ENCODE peak calls at places on chromosomes 16 and 17, in five cellular contexts. T, M, C, X and G are unnamed samples.

GRCh38 chr16:48250520-48251278 is 3.4 kb upstream of the ABCC11 start:
- DNase-seq in X (no peak), M (no peak), C (no peak), T (no peak), G (no peak)

GRCh38 chr17:59331929-59332889 is 754 bp downstream of the YPEL2 start:
- DNase-seq in C (peak; percentile 82), X (peak; percentile 46), T (no peak), M (peak; percentile 60), G (peak; percentile 30)

GRCh38 chr16:30602595-30603277 is 7.5 kb downstream of the ZNF689 start:
- DNase-seq in X (no peak), M (no peak), C (no peak), T (no peak), G (no peak)

GRCh38 chr17:48102700-48103378 is 1.6 kb upstream of the CBX1 start:
- DNase-seq in X (no peak), T (peak; percentile 68), C (no peak), M (no peak), G (no peak)

GRCh38 chr17:75724016-75725003 is 3.1 kb downstream of the ITGB4 start:
- DNase-seq in T (no peak), C (no peak), X (no peak), M (no peak), G (no peak)

GRCh38 chr17:71983828-71984227 is 137.0 kb upstream of the SOX9 start:
- DNase-seq in C (no peak), T (no peak), X (no peak), M (no peak), G (no peak)

GRCh38 chr16:69833791-69834282 is 71.7 kb downstream of the WWP2 start:
- DNase-seq in X (no peak), C (no peak), T (no peak), M (no peak), G (no peak)

GRCh38 chr16:12057276-12057675 is 80.7 kb downstream of the SNX29 start:
- DNase-seq in M (no peak), C (no peak), T (no peak), X (no peak), G (no peak)

GRCh38 chr17:45428954-45429337 is 3.7 kb downstream of the ARHGAP27 start:
- DNase-seq in X (no peak), T (no peak), C (no peak), M (no peak), G (peak; percentile 60)

GRCh38 chr17:75182569-75183436 is at the start of gene SUMO2:
- DNase-seq in C (peak; percentile 98), X (peak; percentile 98), T (peak; percentile 95), M (peak; percentile 96), G (peak; percentile 99)

GRCh38 chr17:39141915-39142664 is 9.3 kb downstream of the PLXDC1 start:
- DNase-seq in M (no peak), X (no peak), T (no peak), C (no peak), G (no peak)

GRCh38 chr17:81147701-81148100 is 17.6 kb upstream of the PVALEF start:
- DNase-seq in M (no peak), C (no peak), X (no peak), T (no peak), G (no peak)

GRCh38 chr17:7384489-7385081 is 3.7 kb downstream of the TNK1 start:
- DNase-seq in M (no peak), X (no peak), T (no peak), C (no peak), G (no peak)

GRCh38 chr16:48864055-48864454 is 254.1 kb upstream of the N4BP1 start:
- DNase-seq in C (no peak), X (no peak), T (no peak), M (no peak), G (no peak)

GRCh38 chr17:20852541-20853370 is 190.1 kb downstream of the USP22 start:
- DNase-seq in X (peak; percentile 48), C (no peak), M (peak; percentile 61), T (peak; percentile 45), G (peak; percentile 13)

GRCh38 chr16:57270221-57271062 is 14.0 kb downstream of the PLLP start:
- DNase-seq in T (no peak), M (no peak), C (peak; percentile 43), X (no peak), G (no peak)

GRCh38 chr16:73054732-73055481 is 7.0 kb upstream of the ZFHX3 start:
- DNase-seq in C (no peak), T (no peak), X (no peak), M (no peak), G (peak; percentile 53)

GRCh38 chr16:52068447-52069074 is 478.4 kb downstream of the TOX3 start:
- DNase-seq in C (no peak), X (peak; percentile 42), M (peak; percentile 27), T (peak; percentile 10), G (peak; percentile 12)

GRCh38 chr17:21304091-21304490 is 19.6 kb downstream of the MAP2K3 start:
- DNase-seq in C (peak; percentile 56), M (no peak), X (no peak), T (no peak), G (no peak)

GRCh38 chr16:69554495-69554894 is 11.3 kb upstream of the NFAT5 start:
- DNase-seq in M (no peak), X (no peak), T (no peak), C (no peak), G (peak; percentile 16)

GRCh38 chr17:68993112-68993511 is 37.9 kb upstream of the ABCA8 start:
- DNase-seq in C (no peak), X (no peak), M (no peak), T (no peak), G (no peak)

GRCh38 chr17:72297326-72298115 is 176.7 kb downstream of the SOX9 start:
- DNase-seq in M (no peak), C (no peak), X (no peak), T (no peak), G (no peak)

GRCh38 chr17:28747046-28747691 is 3.4 kb downstream of the TRAF4 start:
- DNase-seq in X (no peak), C (peak; percentile 74), T (no peak), M (no peak), G (peak; percentile 21)

GRCh38 chr16:67244387-67245188 is 2.7 kb downstream of the FHOD1 start:
- DNase-seq in C (peak; percentile 89), X (no peak), M (no peak), T (peak; percentile 88), G (peak; percentile 93)

GRCh38 chr16:89155851-89156739 is 15.5 kb upstream of the CDH15 start:
- DNase-seq in X (no peak), C (no peak), T (no peak), M (no peak), G (no peak)

GRCh38 chr17:78173025-78173715 is 4.8 kb downstream of the SYNGR2 start:
- DNase-seq in X (no peak), T (peak; percentile 94), C (no peak), M (no peak), G (peak; percentile 93)

GRCh38 chr17:42484304-42484703 is 25.6 kb downstream of the ATP6V0A1 start:
- DNase-seq in T (peak; percentile 83), C (no peak), X (no peak), M (no peak), G (peak; percentile 7)

GRCh38 chr16:30949655-30950515 is 1.0 kb downstream of the ORAI3 start:
- DNase-seq in T (peak; percentile 58), C (peak; percentile 91), M (peak; percentile 49), X (peak; percentile 56), G (peak; percentile 86)

GRCh38 chr17:82318169-82318498 is 726 bp upstream of the CD7 start:
- DNase-seq in M (no peak), C (no peak), T (no peak), X (no peak), G (no peak)

GRCh38 chr17:82878545-82878944 is 38.7 kb upstream of the ZNF750 start:
- DNase-seq in X (no peak), C (no peak), T (no peak), M (no peak), G (no peak)

GRCh38 chr16:56480776-56481467 is 29.6 kb downstream of the OGFOD1 start:
- DNase-seq in M (no peak), C (no peak), X (no peak), T (no peak), G (no peak)

GRCh38 chr17:28216528-28216927 is 102.5 kb upstream of the TMEM97 start:
- DNase-seq in T (no peak), C (no peak), M (no peak), X (no peak), G (no peak)

GRCh38 chr17:49914096-49914490 is 54.9 kb upstream of the DLX4 start:
- DNase-seq in T (no peak), C (no peak), M (no peak), X (no peak), G (no peak)

GRCh38 chr16:85981826-85982562 is 83.0 kb downstream of the IRF8 start:
- DNase-seq in T (no peak), X (no peak), M (no peak), C (no peak), G (no peak)

GRCh38 chr16:85978976-85979375 is 80.0 kb downstream of the IRF8 start:
- DNase-seq in X (no peak), T (no peak), M (no peak), C (peak; percentile 39), G (no peak)

GRCh38 chr16:85980686-85981085 is 81.7 kb downstream of the IRF8 start:
- DNase-seq in X (no peak), C (no peak), T (no peak), M (no peak), G (no peak)

GRCh38 chr16:85978291-85978775 is 79.4 kb downstream of the IRF8 start:
- DNase-seq in C (no peak), M (no peak), T (no peak), X (no peak), G (no peak)

GRCh38 chr16:85979605-85980004 is 80.6 kb downstream of the IRF8 start:
- DNase-seq in T (no peak), X (no peak), M (no peak), C (peak; percentile 72), G (no peak)
- TF ChIP-seq CTCF in T (no peak), X (no peak), M (no peak), C (peak; percentile 30), G (no peak)

DNA sequence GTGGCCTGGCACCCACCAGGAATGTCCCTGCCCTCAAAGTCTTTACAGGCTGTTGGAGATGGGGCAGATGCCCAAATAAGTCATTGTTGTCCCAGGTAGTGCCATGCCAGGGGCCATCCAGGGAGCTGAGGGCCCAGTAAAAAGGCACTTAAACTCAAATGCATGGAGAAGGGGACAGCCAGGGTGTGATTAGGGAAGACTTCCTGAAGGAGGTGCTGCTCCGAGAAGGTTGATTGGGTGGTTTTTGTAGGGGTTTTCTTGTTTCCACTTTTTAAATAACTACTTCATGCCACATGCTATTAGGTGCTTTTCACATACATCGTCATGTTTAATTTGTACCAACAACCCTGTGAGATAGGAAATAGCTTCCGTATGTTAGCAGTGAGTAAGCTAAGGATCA is 66.9 kb downstream of the RAI1 start:
- DNase-seq in C (no peak), M (no peak), T (no peak), X (no peak), G (peak; percentile 58)
- TF ChIP-seq CTCF in C (no peak), M (no peak), T (no peak), X (no peak), G (peak; percentile 30)

GRCh38 chr16:3021449-3022207 is 1.5 kb downstream of the TNFRSF12A start:
- DNase-seq in X (peak; percentile 68), C (peak; percentile 79), T (no peak), M (peak; percentile 90), G (peak; percentile 72)
- TF ChIP-seq CTCF in X (no peak), C (no peak), T (no peak), M (no peak), G (peak; percentile 39)

DNA sequence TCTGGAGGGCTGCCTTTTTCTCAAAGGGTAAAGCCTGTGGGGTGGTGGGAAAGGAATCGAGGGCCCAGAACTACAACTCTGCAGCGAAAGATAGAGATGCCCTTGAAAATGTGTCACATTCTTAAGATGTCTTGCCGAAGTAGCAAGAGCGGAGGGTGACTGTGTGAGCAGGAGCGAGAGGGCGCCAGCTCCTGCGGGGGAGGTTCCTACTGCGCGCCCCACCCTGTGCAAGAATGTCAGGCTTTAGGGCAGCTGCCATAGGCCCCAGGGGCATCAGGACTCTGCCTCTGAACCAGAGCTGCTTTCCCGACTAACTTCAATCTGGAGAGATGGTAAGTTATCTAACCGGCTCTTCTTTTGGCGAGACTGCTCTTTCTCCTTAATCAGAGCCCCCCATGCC is 11.8 kb upstream of the ITGAE start:
- DNase-seq in X (no peak), C (no peak), T (no peak), M (no peak), G (no peak)
- TF ChIP-seq CTCF in X (no peak), C (no peak), T (no peak), M (no peak), G (no peak)